ENCODE peak calls at places on chromosomes 12 and 14, in five cellular contexts. L is naive B cell, G is endothelial cell, R is AG09319, B is EH. K is an unnamed sample.

GRCh38 chr14:93903342-93904184 is 23.6 kb upstream of the FAM181A start:
- DNase-seq in L (no peak), G (peak; percentile 46), R (no peak), B (no peak), K (no peak)

GRCh38 chr14:105075364-105076295 is 10.4 kb upstream of the GPR132 start:
- DNase-seq in L (peak; percentile 74), G (no peak), R (no peak), B (peak; percentile 45), K (no peak)

GRCh38 chr14:91751719-91752118 is 19.8 kb upstream of the CATSPERB start:
- DNase-seq in L (no peak), G (no peak), R (no peak), B (no peak), K (no peak)

GRCh38 chr12:89544730-89545184 is 18.9 kb upstream of the POC1B start:
- DNase-seq in L (no peak), G (no peak), R (no peak), B (peak; percentile 52), K (no peak)

GRCh38 chr12:45284096-45284901 is 68.4 kb downstream of the ANO6 start:
- DNase-seq in L (no peak), G (no peak), R (no peak), B (peak; percentile 93), K (no peak)

GRCh38 chr12:91817512-91817911 is 328.1 kb downstream of the BTG1 start:
- DNase-seq in L (no peak), G (no peak), R (no peak), B (no peak), K (no peak)

GRCh38 chr14:44657688-44658388 is 150.8 kb upstream of the FSCB start:
- DNase-seq in L (no peak), G (peak; percentile 12), R (no peak), B (no peak), K (peak; percentile 9)

GRCh38 chr14:80567905-80568512 is 356.7 kb upstream of the DIO2 start:
- DNase-seq in L (no peak), G (no peak), R (no peak), B (peak; percentile 61), K (no peak)

GRCh38 chr14:65461730-65462129 is 49.2 kb downstream of the FUT8 start:
- DNase-seq in L (peak; percentile 41), G (no peak), R (no peak), B (peak; percentile 13), K (no peak)

GRCh38 chr14:84435820-84436326 is 1094.1 kb upstream of the FLRT2 start:
- DNase-seq in L (no peak), G (no peak), R (no peak), B (no peak), K (no peak)

GRCh38 chr14:60736494-60736893 is 1.9 kb downstream of the MNAT1 start:
- DNase-seq in L (no peak), G (no peak), R (no peak), B (peak; percentile 82), K (no peak)

GRCh38 chr14:103391048-103391447 is 5.8 kb downstream of the MARK3 start:
- DNase-seq in L (peak; percentile 53), G (peak; percentile 18), R (peak; percentile 44), B (peak; percentile 88), K (no peak)

GRCh38 chr12:121748218-121748570 is 35.6 kb downstream of the TMEM120B start:
- DNase-seq in L (no peak), G (no peak), R (no peak), B (no peak), K (no peak)

GRCh38 chr12:52903855-52904508 is 894 bp downstream of the KRT8 start:
- DNase-seq in L (peak; percentile 6), G (peak; percentile 57), R (no peak), B (peak; percentile 49), K (peak; percentile 84)

GRCh38 chr14:100955201-100955600 is 51.7 kb upstream of the RTL1 start:
- DNase-seq in L (no peak), G (no peak), R (no peak), B (peak; percentile 69), K (no peak)

GRCh38 chr14:34667007-34667406 is 37.1 kb upstream of the SNX6 start:
- DNase-seq in L (no peak), G (no peak), R (no peak), B (no peak), K (no peak)

GRCh38 chr12:92070054-92070863 is 75.4 kb downstream of the BTG1 start:
- DNase-seq in L (no peak), G (no peak), R (no peak), B (no peak), K (no peak)

GRCh38 chr14:103224996-103225874 is 102.0 kb downstream of the TNFAIP2 start:
- DNase-seq in L (no peak), G (no peak), R (no peak), B (no peak), K (no peak)

GRCh38 chr12:60399064-60399463 is 803.2 kb downstream of the SLC16A7 start:
- DNase-seq in L (no peak), G (no peak), R (no peak), B (no peak), K (no peak)

GRCh38 chr14:104246401-104247335 is 108.3 kb downstream of the KIF26A start:
- DNase-seq in L (no peak), G (no peak), R (no peak), B (no peak), K (no peak)

GRCh38 chr14:73785834-73786631 is 65.6 kb upstream of the PTGR2 start:
- DNase-seq in L (peak; percentile 53), G (peak; percentile 69), R (peak; percentile 89), B (peak; percentile 95), K (peak; percentile 69)

GRCh38 chr12:52494518-52494917 is 1.5 kb upstream of the KRT6A start:
- DNase-seq in L (no peak), G (no peak), R (no peak), B (peak; percentile 75), K (no peak)

GRCh38 chr14:74543771-74544170 is 50.2 kb downstream of the ISCA2 start:
- DNase-seq in L (no peak), G (no peak), R (no peak), B (no peak), K (no peak)

GRCh38 chr12:26010293-26010821 is 51.9 kb downstream of the RASSF8 start:
- DNase-seq in L (no peak), G (no peak), R (no peak), B (peak; percentile 46), K (no peak)

GRCh38 chr14:68392393-68393085 is 400.3 kb downstream of the ZFP36L1 start:
- DNase-seq in L (no peak), G (no peak), R (no peak), B (peak; percentile 36), K (no peak)

GRCh38 chr14:62144863-62145262 is 382.6 kb downstream of the SNAPC1 start:
- DNase-seq in L (no peak), G (no peak), R (no peak), B (no peak), K (no peak)

GRCh38 chr14:61511558-61511924 is 183.8 kb upstream of the HIF1A start:
- DNase-seq in L (no peak), G (no peak), R (no peak), B (no peak), K (no peak)

GRCh38 chr14:106883218-106883692 is 1356.9 kb downstream of the TMEM121 start:
- DNase-seq in L (no peak), G (no peak), R (no peak), B (no peak), K (no peak)

GRCh38 chr12:110750784-110751461 is 8.2 kb upstream of the PPP1CC start:
- DNase-seq in L (no peak), G (no peak), R (no peak), B (peak; percentile 55), K (no peak)

GRCh38 chr14:105123981-105124836 is 44.4 kb downstream of the JAG2 start:
- DNase-seq in L (no peak), G (no peak), R (no peak), B (no peak), K (no peak)

GRCh38 chr12:114476159-114476558 is 70.2 kb upstream of the TBX5 start:
- DNase-seq in L (no peak), G (no peak), R (no peak), B (peak; percentile 69), K (no peak)

GRCh38 chr12:58393152-58393551 is 451.8 kb downstream of the ATP23 start:
- DNase-seq in L (no peak), G (no peak), R (no peak), B (peak; percentile 73), K (no peak)

GRCh38 chr14:45649051-45649450 is 396.0 kb upstream of the MIS18BP1 start:
- DNase-seq in L (no peak), G (no peak), R (no peak), B (no peak), K (no peak)